ENCODE peak calls at places on chromosomes 12 and 14, in eight cellular contexts. One of them, this sample, is unnamed.

GRCh38 chr12:21337453-21337852 is 2.7 kb upstream of the SLCO1A2 start:
- DNase-seq in IMR-90: no peak
- DNase-seq in PC-3: no peak
- DNase-seq in GM23338: no peak
- DNase-seq in mesendoderm: no peak
- DNase-seq in PC-9: no peak
- DNase-seq in GM23248: no peak
- DNase-seq in neuronal stem cell: no peak
- DNase-seq in this sample: no peak

GRCh38 chr14:65346895-65347294 is 65.6 kb upstream of the FUT8 start:
- DNase-seq in IMR-90: no peak
- DNase-seq in PC-3: no peak
- DNase-seq in GM23338: no peak
- DNase-seq in mesendoderm: no peak
- DNase-seq in PC-9: no peak
- DNase-seq in GM23248: peak; percentile 55
- DNase-seq in neuronal stem cell: no peak
- DNase-seq in this sample: no peak

GRCh38 chr14:79016828-79017505 is 846.8 kb downstream of the NRXN3 start:
- DNase-seq in IMR-90: peak; percentile 88
- DNase-seq in PC-3: peak; percentile 81
- DNase-seq in GM23338: no peak
- DNase-seq in mesendoderm: no peak
- DNase-seq in PC-9: peak; percentile 93
- DNase-seq in GM23248: peak; percentile 60
- DNase-seq in neuronal stem cell: no peak
- DNase-seq in this sample: no peak

GRCh38 chr14:100904307-100905019 is 941 bp upstream of the RTL1 start:
- DNase-seq in IMR-90: no peak
- DNase-seq in PC-3: peak; percentile 15
- DNase-seq in GM23338: peak; percentile 88
- DNase-seq in mesendoderm: peak; percentile 82
- DNase-seq in PC-9: no peak
- DNase-seq in GM23248: peak; percentile 13
- DNase-seq in neuronal stem cell: peak; percentile 73
- DNase-seq in this sample: no peak

GRCh38 chr12:54526800-54527630 is 22.4 kb upstream of the PDE1B start:
- DNase-seq in IMR-90: peak; percentile 5
- DNase-seq in PC-3: peak; percentile 44
- DNase-seq in GM23338: peak; percentile 93
- DNase-seq in mesendoderm: peak; percentile 80
- DNase-seq in PC-9: no peak
- DNase-seq in GM23248: peak; percentile 50
- DNase-seq in neuronal stem cell: peak; percentile 75
- DNase-seq in this sample: peak; percentile 7

GRCh38 chr12:14937689-14938088 is 648 bp downstream of the ERP27 start:
- DNase-seq in IMR-90: no peak
- DNase-seq in PC-3: peak; percentile 27
- DNase-seq in GM23338: peak; percentile 45
- DNase-seq in mesendoderm: peak; percentile 55
- DNase-seq in PC-9: no peak
- DNase-seq in GM23248: no peak
- DNase-seq in neuronal stem cell: no peak
- DNase-seq in this sample: no peak

GRCh38 chr14:98144964-98145363 is 1127.0 kb downstream of the BCL11B start:
- DNase-seq in IMR-90: no peak
- DNase-seq in PC-3: peak; percentile 3
- DNase-seq in GM23338: no peak
- DNase-seq in mesendoderm: no peak
- DNase-seq in PC-9: no peak
- DNase-seq in GM23248: peak; percentile 2
- DNase-seq in neuronal stem cell: no peak
- DNase-seq in this sample: no peak

GRCh38 chr12:22923768-22924167 is 298.8 kb downstream of the ETNK1 start:
- DNase-seq in IMR-90: no peak
- DNase-seq in PC-3: no peak
- DNase-seq in GM23338: no peak
- DNase-seq in mesendoderm: no peak
- DNase-seq in PC-9: no peak
- DNase-seq in GM23248: no peak
- DNase-seq in neuronal stem cell: no peak
- DNase-seq in this sample: no peak

GRCh38 chr12:26226629-26227375 is 31.4 kb downstream of the SSPN start:
- DNase-seq in IMR-90: no peak
- DNase-seq in PC-3: peak; percentile 41
- DNase-seq in GM23338: peak; percentile 84
- DNase-seq in mesendoderm: peak; percentile 57
- DNase-seq in PC-9: no peak
- DNase-seq in GM23248: peak; percentile 56
- DNase-seq in neuronal stem cell: peak; percentile 52
- DNase-seq in this sample: peak; percentile 67

GRCh38 chr12:93019240-93019910 is 90.3 kb upstream of the EEA1 start:
- DNase-seq in IMR-90: no peak
- DNase-seq in PC-3: no peak
- DNase-seq in GM23338: no peak
- DNase-seq in mesendoderm: no peak
- DNase-seq in PC-9: no peak
- DNase-seq in GM23248: no peak
- DNase-seq in neuronal stem cell: no peak
- DNase-seq in this sample: no peak

GRCh38 chr14:22422238-22422637 is 166.8 kb downstream of the DAD1 start:
- DNase-seq in IMR-90: no peak
- DNase-seq in PC-3: no peak
- DNase-seq in GM23338: no peak
- DNase-seq in mesendoderm: no peak
- DNase-seq in PC-9: no peak
- DNase-seq in GM23248: no peak
- DNase-seq in neuronal stem cell: no peak
- DNase-seq in this sample: no peak

GRCh38 chr14:22070119-22070982 is 396.7 kb upstream of the OR4E1 start:
- DNase-seq in IMR-90: no peak
- DNase-seq in PC-3: no peak
- DNase-seq in GM23338: peak; percentile 72
- DNase-seq in mesendoderm: peak; percentile 61
- DNase-seq in PC-9: no peak
- DNase-seq in GM23248: peak; percentile 4
- DNase-seq in neuronal stem cell: no peak
- DNase-seq in this sample: peak; percentile 6

GRCh38 chr12:26987634-26988424 is 26.4 kb downstream of the TM7SF3 start:
- DNase-seq in IMR-90: peak; percentile 17
- DNase-seq in PC-3: peak; percentile 72
- DNase-seq in GM23338: no peak
- DNase-seq in mesendoderm: no peak
- DNase-seq in PC-9: no peak
- DNase-seq in GM23248: peak; percentile 27
- DNase-seq in neuronal stem cell: no peak
- DNase-seq in this sample: no peak

GRCh38 chr12:53190108-53190729 is 9.5 kb upstream of the CSAD start:
- DNase-seq in IMR-90: peak; percentile 59
- DNase-seq in PC-3: peak; percentile 52
- DNase-seq in GM23338: peak; percentile 91
- DNase-seq in mesendoderm: peak; percentile 86
- DNase-seq in PC-9: no peak
- DNase-seq in GM23248: peak; percentile 91
- DNase-seq in neuronal stem cell: peak; percentile 23
- DNase-seq in this sample: peak; percentile 54

GRCh38 chr12:132014092-132014914 is 64.6 kb downstream of the EP400 start:
- DNase-seq in IMR-90: peak; percentile 25
- DNase-seq in PC-3: no peak
- DNase-seq in GM23338: no peak
- DNase-seq in mesendoderm: no peak
- DNase-seq in PC-9: no peak
- DNase-seq in GM23248: peak; percentile 19
- DNase-seq in neuronal stem cell: no peak
- DNase-seq in this sample: no peak

GRCh38 chr12:9344540-9344939 is 136.3 kb upstream of the PZP start:
- DNase-seq in IMR-90: no peak
- DNase-seq in PC-3: no peak
- DNase-seq in GM23338: no peak
- DNase-seq in mesendoderm: no peak
- DNase-seq in PC-9: no peak
- DNase-seq in GM23248: peak; percentile 25
- DNase-seq in neuronal stem cell: no peak
- DNase-seq in this sample: no peak

GRCh38 chr14:35403085-35403396 is 1.5 kb downstream of the NFKBIA start:
- DNase-seq in IMR-90: peak; percentile 58
- DNase-seq in PC-3: peak; percentile 34
- DNase-seq in GM23338: no peak
- DNase-seq in mesendoderm: no peak
- DNase-seq in PC-9: no peak
- DNase-seq in GM23248: peak; percentile 72
- DNase-seq in neuronal stem cell: no peak
- DNase-seq in this sample: no peak

GRCh38 chr14:101397206-101397605 is 164.1 kb upstream of the DIO3 start:
- DNase-seq in IMR-90: no peak
- DNase-seq in PC-3: no peak
- DNase-seq in GM23338: no peak
- DNase-seq in mesendoderm: no peak
- DNase-seq in PC-9: no peak
- DNase-seq in GM23248: no peak
- DNase-seq in neuronal stem cell: no peak
- DNase-seq in this sample: no peak

GRCh38 chr12:121400332-121401139 is 618 bp downstream of the RNF34 start:
- DNase-seq in IMR-90: peak; percentile 47
- DNase-seq in PC-3: peak; percentile 68
- DNase-seq in GM23338: peak; percentile 66
- DNase-seq in mesendoderm: peak; percentile 73
- DNase-seq in PC-9: peak; percentile 63
- DNase-seq in GM23248: peak; percentile 71
- DNase-seq in neuronal stem cell: peak; percentile 27
- DNase-seq in this sample: no peak

DNA sequence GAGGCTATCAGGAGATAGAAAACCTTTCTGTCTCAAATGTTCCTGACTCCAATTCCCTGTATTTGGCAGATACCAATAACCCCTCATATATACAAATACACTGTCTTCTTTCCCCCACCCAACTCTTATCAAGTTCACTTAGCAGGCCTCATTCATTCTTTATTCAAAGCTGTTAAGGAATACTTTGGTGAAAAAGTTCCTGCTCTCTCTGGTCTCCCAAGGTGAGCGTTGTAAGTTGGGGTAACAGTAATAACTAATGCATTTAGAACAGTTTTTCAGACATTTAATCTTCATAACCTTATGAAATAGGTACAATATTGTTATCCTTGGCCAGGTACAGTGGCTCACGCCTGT is 3.9 kb upstream of the GDF11 start:
- DNase-seq in IMR-90: no peak
- DNase-seq in PC-3: no peak
- DNase-seq in GM23338: no peak
- DNase-seq in mesendoderm: no peak
- DNase-seq in PC-9: no peak
- DNase-seq in GM23248: no peak
- DNase-seq in neuronal stem cell: no peak
- DNase-seq in this sample: no peak
- H3K4me2 ChIP-seq in IMR-90: no peak overlapping the region
- H3K4me2 ChIP-seq in PC-3: peak overlapping the region; percentile 96
- H3K4me2 ChIP-seq in GM23338: no peak overlapping the region
- H3K4me2 ChIP-seq in mesendoderm: no peak overlapping the region
- H3K4me2 ChIP-seq in PC-9: peak overlapping the region; percentile 98
- H3K4me2 ChIP-seq in GM23248: no peak overlapping the region
- H3K4me2 ChIP-seq in neuronal stem cell: no peak overlapping the region
- H3K4me2 ChIP-seq in this sample: no peak overlapping the region

DNA sequence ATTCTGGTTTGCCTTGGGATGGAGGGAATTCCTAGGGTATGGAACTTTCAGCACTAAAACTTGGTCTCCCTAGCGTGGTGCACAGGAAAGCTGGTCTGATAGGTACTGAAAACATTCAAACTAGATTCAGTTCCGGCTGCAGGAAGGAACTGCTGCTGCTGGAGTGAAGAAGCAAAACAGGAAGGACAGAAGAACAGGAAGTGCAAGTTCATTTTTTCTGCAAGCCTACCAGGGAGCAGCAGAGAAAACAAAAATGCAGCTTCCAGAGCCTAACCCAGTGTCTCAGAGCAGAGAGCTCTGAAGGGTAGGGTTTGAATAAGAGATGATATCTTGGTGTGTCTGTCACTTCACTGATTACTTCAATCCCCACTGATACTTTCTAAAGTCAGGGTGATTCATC is 165.2 kb downstream of the VRK1 start:
- DNase-seq in IMR-90: no peak
- DNase-seq in PC-3: no peak
- DNase-seq in GM23338: no peak
- DNase-seq in mesendoderm: peak; percentile 18
- DNase-seq in PC-9: no peak
- DNase-seq in GM23248: no peak
- DNase-seq in neuronal stem cell: no peak
- DNase-seq in this sample: no peak
- H3K4me2 ChIP-seq in IMR-90: no peak overlapping the region
- H3K4me2 ChIP-seq in PC-3: no peak overlapping the region
- H3K4me2 ChIP-seq in GM23338: no peak overlapping the region
- H3K4me2 ChIP-seq in mesendoderm: no peak overlapping the region
- H3K4me2 ChIP-seq in PC-9: no peak overlapping the region
- H3K4me2 ChIP-seq in GM23248: no peak overlapping the region
- H3K4me2 ChIP-seq in neuronal stem cell: no peak overlapping the region
- H3K4me2 ChIP-seq in this sample: no peak overlapping the region

GRCh38 chr14:68789798-68790655 is 2.8 kb downstream of the ZFP36L1 start:
- DNase-seq in IMR-90: no peak
- DNase-seq in PC-3: no peak
- DNase-seq in GM23338: peak; percentile 18
- DNase-seq in mesendoderm: no peak
- DNase-seq in PC-9: no peak
- DNase-seq in GM23248: peak; percentile 66
- DNase-seq in neuronal stem cell: no peak
- DNase-seq in this sample: no peak
- H3K4me2 ChIP-seq in IMR-90: peak overlapping the region; percentile 83
- H3K4me2 ChIP-seq in PC-3: peak overlapping the region; percentile 86
- H3K4me2 ChIP-seq in GM23338: peak overlapping the region; percentile 97
- H3K4me2 ChIP-seq in mesendoderm: peak overlapping the region; percentile 75
- H3K4me2 ChIP-seq in PC-9: peak overlapping the region; percentile 100
- H3K4me2 ChIP-seq in GM23248: peak overlapping the region; percentile 97
- H3K4me2 ChIP-seq in neuronal stem cell: peak overlapping the region; percentile 73
- H3K4me2 ChIP-seq in this sample: peak overlapping the region; percentile 73

GRCh38 chr12:62466018-62466595 is 519 bp upstream of the MON2 start:
- DNase-seq in IMR-90: peak; percentile 32
- DNase-seq in PC-3: peak; percentile 44
- DNase-seq in GM23338: peak; percentile 78
- DNase-seq in mesendoderm: peak; percentile 59
- DNase-seq in PC-9: no peak
- DNase-seq in GM23248: peak; percentile 76
- DNase-seq in neuronal stem cell: no peak
- DNase-seq in this sample: peak; percentile 64
- H3K4me2 ChIP-seq in IMR-90: peak overlapping the region; percentile 87
- H3K4me2 ChIP-seq in PC-3: peak overlapping the region; percentile 99
- H3K4me2 ChIP-seq in GM23338: peak overlapping the region; percentile 99
- H3K4me2 ChIP-seq in mesendoderm: peak overlapping the region; percentile 47
- H3K4me2 ChIP-seq in PC-9: peak overlapping the region; percentile 86
- H3K4me2 ChIP-seq in GM23248: peak overlapping the region; percentile 84
- H3K4me2 ChIP-seq in neuronal stem cell: peak overlapping the region; percentile 55
- H3K4me2 ChIP-seq in this sample: peak overlapping the region; percentile 62

DNA sequence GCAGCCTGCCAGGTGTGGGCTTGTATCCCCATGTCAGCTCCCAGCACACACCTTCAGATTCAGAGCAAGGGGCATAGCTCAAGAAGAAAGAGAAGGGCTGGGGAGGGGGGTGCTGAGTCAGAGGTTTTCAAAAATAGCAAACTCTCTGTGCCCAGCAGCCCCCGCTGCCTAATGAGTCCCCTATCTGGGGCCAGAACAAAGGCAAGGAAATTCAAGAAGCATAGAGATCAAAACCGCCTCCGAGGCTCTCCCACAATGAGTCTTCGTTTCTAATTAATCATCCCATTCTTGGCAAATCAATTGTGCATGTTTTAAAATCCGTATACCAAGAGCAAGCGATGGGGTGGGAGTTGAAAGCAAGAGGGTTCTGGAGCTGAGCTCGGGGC is 19.5 kb upstream of the CMKLR1 start:
- DNase-seq in IMR-90: no peak
- DNase-seq in PC-3: no peak
- DNase-seq in GM23338: no peak
- DNase-seq in mesendoderm: no peak
- DNase-seq in PC-9: no peak
- DNase-seq in GM23248: peak; percentile 25
- DNase-seq in neuronal stem cell: no peak
- DNase-seq in this sample: no peak
- H3K4me2 ChIP-seq in IMR-90: no peak overlapping the region
- H3K4me2 ChIP-seq in PC-3: no peak overlapping the region
- H3K4me2 ChIP-seq in GM23338: no peak overlapping the region
- H3K4me2 ChIP-seq in mesendoderm: no peak overlapping the region
- H3K4me2 ChIP-seq in PC-9: no peak overlapping the region
- H3K4me2 ChIP-seq in GM23248: no peak overlapping the region
- H3K4me2 ChIP-seq in neuronal stem cell: no peak overlapping the region
- H3K4me2 ChIP-seq in this sample: no peak overlapping the region